ENCODE peak calls at places on chromosomes 11 and 22, in six cellular contexts. K is body of pancreas, Q is A549, P is upper lobe of left lung, R is K562, F is ovary. G is an unnamed sample.

GRCh38 chr11:110297726-110298297 is 1.4 kb upstream of the RDX start:
- DNase-seq in K (no peak), Q (no peak), P (no peak), R (no peak), F (no peak), G (no peak)

GRCh38 chr22:37639070-37639760 is at the start of gene SH3BP1:
- DNase-seq in K (peak), Q (no peak), P (peak), R (peak), F (peak), G (no peak)

GRCh38 chr11:130477646-130478203 is 29.3 kb downstream of the ADAMTS15 start:
- DNase-seq in K (no peak), Q (no peak), P (no peak), R (no peak), F (no peak), G (no peak)

GRCh38 chr11:78042858-78043257 is 19.8 kb upstream of the KCTD14 start:
- DNase-seq in K (no peak), Q (no peak), P (no peak), R (no peak), F (no peak), G (no peak)

GRCh38 chr11:8867856-8868705 is 42.9 kb upstream of the AKIP1 start:
- DNase-seq in K (no peak), Q (no peak), P (no peak), R (no peak), F (no peak), G (no peak)

GRCh38 chr11:63829823-63830489 is 9.0 kb upstream of the MARK2 start:
- DNase-seq in K (no peak), Q (no peak), P (no peak), R (peak), F (no peak), G (no peak)

GRCh38 chr11:68146010-68146540 is 24.9 kb upstream of the CHKA start:
- DNase-seq in K (peak), Q (peak), P (peak), R (no peak), F (peak), G (no peak)

GRCh38 chr11:77208535-77208934 is 80.5 kb downstream of the MYO7A start:
- DNase-seq in K (no peak), Q (no peak), P (no peak), R (no peak), F (no peak), G (peak)

GRCh38 chr11:71286701-71287643 is 34.6 kb upstream of the SHANK2 start:
- DNase-seq in K (peak), Q (no peak), P (peak), R (no peak), F (no peak), G (peak)

GRCh38 chr11:118310781-118311485 is 6.4 kb downstream of the CD3E start:
- DNase-seq in K (no peak), Q (no peak), P (no peak), R (no peak), F (no peak), G (no peak)

GRCh38 chr11:126310229-126310991 is 6.5 kb downstream of the DCPS start:
- DNase-seq in K (peak), Q (peak), P (peak), R (peak), F (peak), G (peak)

GRCh38 chr11:77421041-77421723 is 52.7 kb downstream of the PAK1 start:
- DNase-seq in K (no peak), Q (no peak), P (no peak), R (no peak), F (no peak), G (no peak)

GRCh38 chr22:41917906-41918791 is 3.3 kb upstream of the SHISA8 start:
- DNase-seq in K (no peak), Q (no peak), P (peak), R (no peak), F (no peak), G (no peak)

GRCh38 chr11:127157225-127157624 is 156.7 kb upstream of the KIRREL3 start:
- DNase-seq in K (no peak), Q (no peak), P (no peak), R (no peak), F (no peak), G (no peak)

GRCh38 chr11:22192289-22192641 is 620 bp upstream of the ANO5 start:
- DNase-seq in K (peak), Q (peak), P (peak), R (peak), F (no peak), G (no peak)

GRCh38 chr11:48066881-48067800 is 86.8 kb downstream of the PTPRJ start:
- DNase-seq in K (no peak), Q (no peak), P (peak), R (no peak), F (no peak), G (no peak)

GRCh38 chr11:117822522-117823033 is 2.0 kb downstream of the FXYD2 start:
- DNase-seq in K (peak), Q (no peak), P (no peak), R (no peak), F (no peak), G (no peak)

GRCh38 chr11:17014774-17015638 is 792 bp upstream of the PLEKHA7 start:
- DNase-seq in K (peak), Q (peak), P (no peak), R (peak), F (no peak), G (no peak)

GRCh38 chr11:67117667-67118058 is 1.4 kb upstream of the KDM2A start:
- DNase-seq in K (peak), Q (no peak), P (peak), R (no peak), F (peak), G (no peak)

GRCh38 chr22:37601540-37602442 is 6.8 kb upstream of the GGA1 start:
- DNase-seq in K (peak), Q (no peak), P (peak), R (peak), F (no peak), G (no peak)

GRCh38 chr11:69962152-69962551 is 116.0 kb upstream of the ANO1 start:
- DNase-seq in K (no peak), Q (peak), P (no peak), R (peak), F (no peak), G (no peak)

GRCh38 chr11:76123243-76123642 is 83.1 kb downstream of the WNT11 start:
- DNase-seq in K (no peak), Q (no peak), P (peak), R (no peak), F (no peak), G (no peak)

GRCh38 chr22:19287076-19287724 is 4.3 kb downstream of the CLTCL1 start:
- DNase-seq in K (no peak), Q (no peak), P (no peak), R (no peak), F (no peak), G (no peak)

GRCh38 chr11:76270387-76270786 is 64.1 kb upstream of the WNT11 start:
- DNase-seq in K (no peak), Q (no peak), P (no peak), R (no peak), F (no peak), G (no peak)

GRCh38 chr11:35216962-35217667 is 78.1 kb downstream of the CD44 start:
- DNase-seq in K (peak), Q (no peak), P (no peak), R (no peak), F (no peak), G (no peak)

GRCh38 chr22:20423636-20424511 is 13.8 kb downstream of the SCARF2 start:
- DNase-seq in K (no peak), Q (no peak), P (no peak), R (peak), F (no peak), G (no peak)

GRCh38 chr11:60825790-60826189 is 16.1 kb upstream of the CCDC86 start:
- DNase-seq in K (no peak), Q (no peak), P (no peak), R (no peak), F (no peak), G (no peak)

GRCh38 chr11:1271002-1271401 is 38.4 kb downstream of the TOLLIP start:
- DNase-seq in K (no peak), Q (no peak), P (no peak), R (peak), F (no peak), G (no peak)

GRCh38 chr11:65078151-65078550 is 5.7 kb downstream of the CDCA5 start:
- DNase-seq in K (peak), Q (peak), P (peak), R (peak), F (no peak), G (no peak)

GRCh38 chr22:46731246-46732040 is 6.6 kb downstream of the CERK start:
- DNase-seq in K (peak), Q (no peak), P (peak), R (no peak), F (no peak), G (no peak)

GRCh38 chr11:43567396-43567975 is 113.1 kb upstream of the HSD17B12 start:
- DNase-seq in K (no peak), Q (peak), P (no peak), R (peak), F (no peak), G (no peak)

GRCh38 chr11:45847908-45848316 is 637 bp downstream of the CRY2 start:
- DNase-seq in K (peak), Q (peak), P (peak), R (peak), F (peak), G (no peak)

GRCh38 chr11:113506461-113506860 is 31.3 kb upstream of the DRD2 start:
- DNase-seq in K (no peak), Q (no peak), P (no peak), R (no peak), F (no peak), G (peak)
- H3K4me3 ChIP-seq in K (no peak), Q (no peak), P (no peak), R (no peak), F (no peak), G (no peak)

GRCh38 chr11:12834166-12834565 is 159.9 kb downstream of the TEAD1 start:
- DNase-seq in K (no peak), Q (no peak), P (no peak), R (no peak), F (no peak), G (no peak)
- H3K27ac ChIP-seq in K (no peak), Q (no peak), P (no peak), R (no peak), F (no peak), G (no peak)

GRCh38 chr11:124108158-124108557 is 7.1 kb upstream of the VWA5A start:
- DNase-seq in K (no peak), Q (no peak), P (no peak), R (peak), F (no peak), G (no peak)
- TF ChIP-seq CTCF in K (peak), Q (no peak), P (no peak), R (peak), F (no peak), G (no peak)

DNA sequence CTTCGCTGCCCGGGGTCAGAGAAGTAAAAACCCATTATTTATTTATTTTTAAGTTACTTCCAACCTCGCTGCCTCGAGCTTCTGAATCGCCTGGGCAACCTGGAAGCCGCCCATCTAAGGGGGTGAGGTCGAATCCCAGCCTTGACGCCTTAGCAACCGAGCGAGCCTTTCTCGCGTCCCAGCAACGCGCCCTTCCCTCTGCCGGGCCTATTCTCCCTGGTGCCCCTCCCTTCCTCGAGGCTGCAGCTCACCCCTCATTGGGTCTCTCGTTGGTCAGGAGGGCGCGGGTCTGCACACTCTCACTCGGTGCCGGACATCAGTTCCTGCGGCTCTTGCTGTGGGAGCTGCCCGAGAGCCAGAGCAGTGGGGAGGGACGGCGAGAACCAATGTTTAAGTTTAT is at the start of gene CCDC81:
- DNase-seq in K (no peak), Q (no peak), P (no peak), R (no peak), F (no peak), G (no peak)
- H3K4me3 ChIP-seq in K (no peak), Q (no peak), P (peak), R (no peak), F (no peak), G (peak)

DNA sequence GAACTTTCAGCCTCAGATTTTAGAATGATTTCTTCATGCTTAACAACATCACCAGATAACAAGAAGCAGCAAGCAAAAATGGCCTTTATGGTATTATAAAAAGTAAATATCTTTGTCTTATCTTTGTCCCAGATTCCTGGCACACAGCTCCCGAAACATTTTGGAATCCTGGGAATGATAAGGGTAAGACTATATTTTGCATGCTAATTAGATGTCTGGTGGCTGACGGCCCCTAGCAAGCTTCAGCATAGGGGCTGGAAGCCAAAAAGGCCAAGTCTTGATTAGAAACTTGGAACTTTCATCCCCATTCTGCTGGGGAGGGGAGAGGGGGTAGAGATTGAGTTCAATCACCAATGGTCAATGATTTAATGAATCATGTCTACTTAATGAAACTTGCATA is 38.3 kb upstream of the EED start:
- DNase-seq in K (no peak), Q (no peak), P (no peak), R (no peak), F (no peak), G (no peak)
- H3K27ac ChIP-seq in K (no peak), Q (no peak), P (no peak), R (no peak), F (no peak), G (no peak)